ENCODE peak calls at places on chromosomes 6 and 20, in eight cellular contexts. F, H, O, A, C, D, M and R are unnamed samples.

GRCh38 chr6:48229849-48230248 is 118.9 kb upstream of the PTCHD4 start:
- DNase-seq in F (no peak), H (no peak), O (no peak), A (no peak), C (no peak), D (no peak), M (no peak), R (no peak)

GRCh38 chr20:58694241-58695083 is 1.9 kb downstream of the NPEPL1 start:
- DNase-seq in F (no peak), H (no peak), O (no peak), A (no peak), C (no peak), D (no peak), M (no peak), R (no peak)

GRCh38 chr6:149015224-149015876 is 268.5 kb downstream of the UST start:
- DNase-seq in F (no peak), H (no peak), O (no peak), A (no peak), C (no peak), D (no peak), M (no peak), R (no peak)

GRCh38 chr20:63472159-63472811 is at the start of gene KCNQ2:
- DNase-seq in F (no peak), H (no peak), O (no peak), A (no peak), C (no peak), D (no peak), M (no peak), R (no peak)

GRCh38 chr6:166277021-166277420 is 31.2 kb downstream of the PRR18 start:
- DNase-seq in F (no peak), H (no peak), O (no peak), A (no peak), C (no peak), D (no peak), M (no peak), R (no peak)

GRCh38 chr6:109079981-109080380 is 14.7 kb downstream of the SESN1 start:
- DNase-seq in F (no peak), H (no peak), O (no peak), A (peak), C (no peak), D (no peak), M (no peak), R (no peak)

GRCh38 chr20:36847009-36847709 is 28.8 kb upstream of the TLDC2 start:
- DNase-seq in F (no peak), H (no peak), O (no peak), A (peak), C (no peak), D (peak), M (no peak), R (peak)

GRCh38 chr6:112253505-112253841 is 894 bp downstream of the LAMA4 start:
- DNase-seq in F (peak), H (no peak), O (no peak), A (no peak), C (no peak), D (no peak), M (no peak), R (no peak)

GRCh38 chr6:168326294-168327261 is 7.0 kb upstream of the DACT2 start:
- DNase-seq in F (no peak), H (no peak), O (no peak), A (no peak), C (no peak), D (no peak), M (peak), R (no peak)

GRCh38 chr6:132673376-132674094 is 14.6 kb upstream of the TAAR1 start:
- DNase-seq in F (peak), H (no peak), O (no peak), A (no peak), C (no peak), D (no peak), M (no peak), R (no peak)

GRCh38 chr20:53664121-53664520 is 70.5 kb upstream of the ZNF217 start:
- DNase-seq in F (no peak), H (no peak), O (no peak), A (no peak), C (no peak), D (no peak), M (no peak), R (no peak)

GRCh38 chr6:167329014-167329413 is 4.1 kb downstream of the TTLL2 start:
- DNase-seq in F (no peak), H (no peak), O (no peak), A (no peak), C (no peak), D (no peak), M (no peak), R (no peak)

GRCh38 chr20:325889-326644 is 715 bp downstream of the SOX12 start:
- DNase-seq in F (no peak), H (peak), O (no peak), A (peak), C (peak), D (peak), M (no peak), R (no peak)

GRCh38 chr6:137001287-137001976 is 43.3 kb downstream of the IL20RA start:
- DNase-seq in F (peak), H (no peak), O (no peak), A (no peak), C (no peak), D (no peak), M (no peak), R (no peak)

GRCh38 chr6:157823523-157824370 is 701 bp downstream of the SNX9 start:
- DNase-seq in F (peak), H (peak), O (peak), A (peak), C (no peak), D (peak), M (peak), R (no peak)

GRCh38 chr6:15299430-15300131 is 53.7 kb downstream of the JARID2 start:
- DNase-seq in F (no peak), H (no peak), O (peak), A (peak), C (no peak), D (no peak), M (no peak), R (no peak)

GRCh38 chr6:114055319-114055718 is 84.4 kb upstream of the HDAC2 start:
- DNase-seq in F (no peak), H (no peak), O (no peak), A (no peak), C (no peak), D (no peak), M (no peak), R (no peak)

GRCh38 chr6:8108031-8108660 is 5.8 kb upstream of the EEF1E1 start:
- DNase-seq in F (no peak), H (no peak), O (no peak), A (no peak), C (no peak), D (no peak), M (peak), R (peak)

GRCh38 chr6:163951326-163951725 is 536.8 kb downstream of the QKI start:
- DNase-seq in F (no peak), H (no peak), O (no peak), A (no peak), C (no peak), D (no peak), M (no peak), R (no peak)

GRCh38 chr6:18323935-18324707 is 59.8 kb upstream of the DEK start:
- DNase-seq in F (peak), H (peak), O (no peak), A (no peak), C (no peak), D (peak), M (no peak), R (no peak)

GRCh38 chr20:10603971-10604864 is 69.6 kb downstream of the JAG1 start:
- DNase-seq in F (no peak), H (no peak), O (no peak), A (peak), C (no peak), D (peak), M (peak), R (peak)

GRCh38 chr6:21997414-21998037 is 299.3 kb downstream of the PRL start:
- DNase-seq in F (no peak), H (no peak), O (no peak), A (no peak), C (no peak), D (no peak), M (no peak), R (no peak)

GRCh38 chr6:30565772-30566171 is 5.5 kb upstream of the ABCF1 start:
- DNase-seq in F (no peak), H (no peak), O (no peak), A (no peak), C (no peak), D (no peak), M (no peak), R (no peak)